ENCODE peak calls at places on chromosomes 2 and 18, in ten cellular contexts. One of them, this sample, is unnamed.

GRCh38 chr18:74290831-74291770 is 662 bp downstream of the CYB5A start:
- DNase-seq in heart left ventricle: peak; percentile 51
- DNase-seq in kidney: peak; percentile 81
- DNase-seq in RWPE1: peak; percentile 34
- DNase-seq in H9: peak; percentile 81
- DNase-seq in AG10803: no peak
- DNase-seq in body of pancreas: peak; percentile 78
- DNase-seq in cardiac muscle cell: peak; percentile 47
- DNase-seq in CD14-positive monocyte: no peak
- DNase-seq in endothelial cell: no peak
- DNase-seq in this sample: peak; percentile 65

GRCh38 chr2:197517150-197517549 is 1.3 kb downstream of the MOB4 start:
- DNase-seq in heart left ventricle: no peak
- DNase-seq in kidney: no peak
- DNase-seq in RWPE1: no peak
- DNase-seq in H9: no peak
- DNase-seq in AG10803: no peak
- DNase-seq in body of pancreas: no peak
- DNase-seq in cardiac muscle cell: no peak
- DNase-seq in CD14-positive monocyte: no peak
- DNase-seq in endothelial cell: no peak
- DNase-seq in this sample: no peak

GRCh38 chr2:50729306-50730105 is 302.4 kb downstream of the NRXN1 start:
- DNase-seq in heart left ventricle: no peak
- DNase-seq in kidney: no peak
- DNase-seq in RWPE1: no peak
- DNase-seq in H9: no peak
- DNase-seq in AG10803: no peak
- DNase-seq in body of pancreas: no peak
- DNase-seq in cardiac muscle cell: no peak
- DNase-seq in CD14-positive monocyte: no peak
- DNase-seq in endothelial cell: no peak
- DNase-seq in this sample: no peak

GRCh38 chr2:44956841-44957240 is 15.3 kb downstream of the SIX3 start:
- DNase-seq in heart left ventricle: no peak
- DNase-seq in kidney: no peak
- DNase-seq in RWPE1: no peak
- DNase-seq in H9: no peak
- DNase-seq in AG10803: peak; percentile 40
- DNase-seq in body of pancreas: no peak
- DNase-seq in cardiac muscle cell: no peak
- DNase-seq in CD14-positive monocyte: no peak
- DNase-seq in endothelial cell: no peak
- DNase-seq in this sample: no peak

GRCh38 chr2:43115884-43116283 is 110.5 kb downstream of the ZFP36L2 start:
- DNase-seq in heart left ventricle: no peak
- DNase-seq in kidney: no peak
- DNase-seq in RWPE1: no peak
- DNase-seq in H9: no peak
- DNase-seq in AG10803: no peak
- DNase-seq in body of pancreas: no peak
- DNase-seq in cardiac muscle cell: no peak
- DNase-seq in CD14-positive monocyte: no peak
- DNase-seq in endothelial cell: no peak
- DNase-seq in this sample: no peak

GRCh38 chr2:19073522-19073921 is 284.9 kb downstream of the OSR1 start:
- DNase-seq in heart left ventricle: no peak
- DNase-seq in kidney: no peak
- DNase-seq in RWPE1: peak; percentile 94
- DNase-seq in H9: peak; percentile 77
- DNase-seq in AG10803: peak; percentile 23
- DNase-seq in body of pancreas: no peak
- DNase-seq in cardiac muscle cell: peak; percentile 7
- DNase-seq in CD14-positive monocyte: no peak
- DNase-seq in endothelial cell: no peak
- DNase-seq in this sample: peak; percentile 98

GRCh38 chr2:160952462-160952861 is 207.8 kb upstream of the TANK start:
- DNase-seq in heart left ventricle: peak; percentile 69
- DNase-seq in kidney: peak; percentile 63
- DNase-seq in RWPE1: no peak
- DNase-seq in H9: no peak
- DNase-seq in AG10803: peak; percentile 75
- DNase-seq in body of pancreas: peak; percentile 13
- DNase-seq in cardiac muscle cell: peak; percentile 40
- DNase-seq in CD14-positive monocyte: no peak
- DNase-seq in endothelial cell: no peak
- DNase-seq in this sample: no peak

GRCh38 chr18:9848170-9848854 is 37.5 kb upstream of the TXNDC2 start:
- DNase-seq in heart left ventricle: no peak
- DNase-seq in kidney: no peak
- DNase-seq in RWPE1: no peak
- DNase-seq in H9: no peak
- DNase-seq in AG10803: no peak
- DNase-seq in body of pancreas: no peak
- DNase-seq in cardiac muscle cell: no peak
- DNase-seq in CD14-positive monocyte: no peak
- DNase-seq in endothelial cell: no peak
- DNase-seq in this sample: no peak

GRCh38 chr2:67694464-67694863 is 297.3 kb downstream of the ETAA1 start:
- DNase-seq in heart left ventricle: no peak
- DNase-seq in kidney: peak; percentile 56
- DNase-seq in RWPE1: no peak
- DNase-seq in H9: peak; percentile 55
- DNase-seq in AG10803: no peak
- DNase-seq in body of pancreas: peak; percentile 18
- DNase-seq in cardiac muscle cell: no peak
- DNase-seq in CD14-positive monocyte: no peak
- DNase-seq in endothelial cell: no peak
- DNase-seq in this sample: no peak

GRCh38 chr2:145141981-145142380 is 622.1 kb upstream of the ZEB2 start:
- DNase-seq in heart left ventricle: no peak
- DNase-seq in kidney: no peak
- DNase-seq in RWPE1: no peak
- DNase-seq in H9: no peak
- DNase-seq in AG10803: no peak
- DNase-seq in body of pancreas: no peak
- DNase-seq in cardiac muscle cell: peak; percentile 36
- DNase-seq in CD14-positive monocyte: peak; percentile 51
- DNase-seq in endothelial cell: no peak
- DNase-seq in this sample: no peak

GRCh38 chr2:86706220-86706619 is 13.9 kb upstream of the RMND5A start:
- DNase-seq in heart left ventricle: peak; percentile 33
- DNase-seq in kidney: no peak
- DNase-seq in RWPE1: no peak
- DNase-seq in H9: no peak
- DNase-seq in AG10803: no peak
- DNase-seq in body of pancreas: no peak
- DNase-seq in cardiac muscle cell: no peak
- DNase-seq in CD14-positive monocyte: no peak
- DNase-seq in endothelial cell: no peak
- DNase-seq in this sample: no peak

GRCh38 chr2:232276084-232276738 is 102.3 kb upstream of the ALPP start:
- DNase-seq in heart left ventricle: no peak
- DNase-seq in kidney: no peak
- DNase-seq in RWPE1: no peak
- DNase-seq in H9: no peak
- DNase-seq in AG10803: no peak
- DNase-seq in body of pancreas: no peak
- DNase-seq in cardiac muscle cell: no peak
- DNase-seq in CD14-positive monocyte: no peak
- DNase-seq in endothelial cell: peak; percentile 18
- DNase-seq in this sample: no peak

GRCh38 chr18:9366126-9366714 is 31.6 kb downstream of the TWSG1 start:
- DNase-seq in heart left ventricle: no peak
- DNase-seq in kidney: no peak
- DNase-seq in RWPE1: peak; percentile 79
- DNase-seq in H9: peak; percentile 82
- DNase-seq in AG10803: peak; percentile 60
- DNase-seq in body of pancreas: peak; percentile 43
- DNase-seq in cardiac muscle cell: peak; percentile 60
- DNase-seq in CD14-positive monocyte: no peak
- DNase-seq in endothelial cell: peak; percentile 49
- DNase-seq in this sample: peak; percentile 84

GRCh38 chr2:97868986-97869721 is 126.6 kb downstream of the TMEM131 start:
- DNase-seq in heart left ventricle: peak; percentile 63
- DNase-seq in kidney: no peak
- DNase-seq in RWPE1: peak; percentile 86
- DNase-seq in H9: peak; percentile 46
- DNase-seq in AG10803: peak; percentile 95
- DNase-seq in body of pancreas: no peak
- DNase-seq in cardiac muscle cell: peak; percentile 88
- DNase-seq in CD14-positive monocyte: no peak
- DNase-seq in endothelial cell: no peak
- DNase-seq in this sample: peak; percentile 96

GRCh38 chr2:15749460-15750432 is 158.1 kb downstream of the DDX1 start:
- DNase-seq in heart left ventricle: no peak
- DNase-seq in kidney: no peak
- DNase-seq in RWPE1: no peak
- DNase-seq in H9: peak; percentile 16
- DNase-seq in AG10803: peak; percentile 4
- DNase-seq in body of pancreas: no peak
- DNase-seq in cardiac muscle cell: peak; percentile 8
- DNase-seq in CD14-positive monocyte: no peak
- DNase-seq in endothelial cell: no peak
- DNase-seq in this sample: no peak

GRCh38 chr18:76686737-76687231 is 135.6 kb upstream of the ZNF236 start:
- DNase-seq in heart left ventricle: peak; percentile 55
- DNase-seq in kidney: no peak
- DNase-seq in RWPE1: peak; percentile 59
- DNase-seq in H9: peak; percentile 59
- DNase-seq in AG10803: peak; percentile 65
- DNase-seq in body of pancreas: peak; percentile 61
- DNase-seq in cardiac muscle cell: peak; percentile 75
- DNase-seq in CD14-positive monocyte: no peak
- DNase-seq in endothelial cell: peak; percentile 58
- DNase-seq in this sample: peak; percentile 63

GRCh38 chr18:26941608-26942007 is 76.1 kb upstream of the AQP4 start:
- DNase-seq in heart left ventricle: no peak
- DNase-seq in kidney: peak; percentile 59
- DNase-seq in RWPE1: no peak
- DNase-seq in H9: no peak
- DNase-seq in AG10803: no peak
- DNase-seq in body of pancreas: peak; percentile 17
- DNase-seq in cardiac muscle cell: no peak
- DNase-seq in CD14-positive monocyte: no peak
- DNase-seq in endothelial cell: no peak
- DNase-seq in this sample: peak; percentile 75

GRCh38 chr2:241110607-241111442 is 8.7 kb upstream of the MTERF4 start:
- DNase-seq in heart left ventricle: no peak
- DNase-seq in kidney: peak; percentile 68
- DNase-seq in RWPE1: no peak
- DNase-seq in H9: no peak
- DNase-seq in AG10803: no peak
- DNase-seq in body of pancreas: no peak
- DNase-seq in cardiac muscle cell: no peak
- DNase-seq in CD14-positive monocyte: no peak
- DNase-seq in endothelial cell: no peak
- DNase-seq in this sample: no peak

DNA sequence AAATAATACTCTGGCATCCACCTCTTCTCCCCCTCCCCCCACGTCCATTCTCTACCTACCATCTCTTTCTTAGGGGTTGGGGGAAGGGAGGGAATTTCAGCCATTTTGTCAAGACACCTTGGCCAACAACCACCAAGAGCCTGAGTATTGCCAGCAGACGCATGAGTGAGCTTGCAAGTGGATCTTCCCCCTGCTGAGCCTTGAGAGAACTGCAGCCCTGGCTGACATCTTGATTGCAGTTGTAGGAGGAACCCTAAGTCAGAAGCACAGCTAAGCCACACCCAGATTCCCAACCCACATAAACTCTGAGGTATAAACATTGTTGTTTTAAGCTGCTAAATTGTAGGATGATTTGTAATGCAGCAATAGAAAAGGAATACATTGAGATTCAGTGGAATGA is 165.6 kb downstream of the TMEFF2 start:
- DNase-seq in heart left ventricle: no peak
- DNase-seq in kidney: no peak
- DNase-seq in RWPE1: no peak
- DNase-seq in H9: peak; percentile 80
- DNase-seq in AG10803: no peak
- DNase-seq in body of pancreas: no peak
- DNase-seq in cardiac muscle cell: peak; percentile 25
- DNase-seq in CD14-positive monocyte: no peak
- DNase-seq in endothelial cell: peak; percentile 31
- DNase-seq in this sample: peak; percentile 21
- TF ChIP-seq CTCF in heart left ventricle: no peak
- TF ChIP-seq CTCF in kidney: no peak
- TF ChIP-seq CTCF in RWPE1: no peak
- TF ChIP-seq CTCF in H9: peak; percentile 59
- TF ChIP-seq CTCF in AG10803: peak; percentile 16
- TF ChIP-seq CTCF in body of pancreas: no peak
- TF ChIP-seq CTCF in cardiac muscle cell: no peak
- TF ChIP-seq CTCF in CD14-positive monocyte: no peak
- TF ChIP-seq CTCF in endothelial cell: no peak
- TF ChIP-seq CTCF in this sample: peak; percentile 38

DNA sequence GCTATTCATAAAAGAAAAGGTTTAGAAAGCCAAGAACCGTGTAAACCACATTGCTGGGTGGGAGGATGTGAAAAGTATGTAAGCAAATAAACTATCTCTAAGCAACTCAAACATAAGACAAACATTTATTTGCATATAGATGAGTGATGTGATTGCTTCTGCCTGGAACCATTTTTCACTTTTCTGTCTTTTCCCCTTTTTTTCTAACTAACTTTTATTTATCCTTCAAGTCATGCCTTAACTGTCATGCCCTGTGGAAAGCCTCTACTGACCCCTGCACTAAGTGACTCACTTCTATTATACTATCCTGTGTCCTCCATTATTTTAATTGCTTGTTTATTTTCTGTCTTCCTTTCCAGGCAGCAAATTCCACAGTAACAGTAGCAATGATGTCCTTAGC is 87.4 kb upstream of the CTAGE1 start:
- DNase-seq in heart left ventricle: no peak
- DNase-seq in kidney: no peak
- DNase-seq in RWPE1: no peak
- DNase-seq in H9: no peak
- DNase-seq in AG10803: peak; percentile 68
- DNase-seq in body of pancreas: no peak
- DNase-seq in cardiac muscle cell: peak; percentile 38
- DNase-seq in CD14-positive monocyte: no peak
- DNase-seq in endothelial cell: no peak
- DNase-seq in this sample: no peak
- TF ChIP-seq CTCF in heart left ventricle: no peak
- TF ChIP-seq CTCF in kidney: no peak
- TF ChIP-seq CTCF in RWPE1: no peak
- TF ChIP-seq CTCF in H9: no peak
- TF ChIP-seq CTCF in AG10803: no peak
- TF ChIP-seq CTCF in body of pancreas: no peak
- TF ChIP-seq CTCF in cardiac muscle cell: no peak
- TF ChIP-seq CTCF in CD14-positive monocyte: no peak
- TF ChIP-seq CTCF in endothelial cell: no peak
- TF ChIP-seq CTCF in this sample: no peak

GRCh38 chr2:102975996-102976636 is 214.3 kb downstream of the TMEM182 start:
- DNase-seq in heart left ventricle: no peak
- DNase-seq in kidney: no peak
- DNase-seq in RWPE1: peak; percentile 62
- DNase-seq in H9: peak; percentile 73
- DNase-seq in AG10803: peak; percentile 12
- DNase-seq in body of pancreas: no peak
- DNase-seq in cardiac muscle cell: no peak
- DNase-seq in CD14-positive monocyte: no peak
- DNase-seq in endothelial cell: peak; percentile 66
- DNase-seq in this sample: peak; percentile 34
- TF ChIP-seq CTCF in heart left ventricle: no peak
- TF ChIP-seq CTCF in kidney: peak; percentile 64
- TF ChIP-seq CTCF in RWPE1: peak; percentile 63
- TF ChIP-seq CTCF in H9: peak; percentile 82
- TF ChIP-seq CTCF in AG10803: peak; percentile 50
- TF ChIP-seq CTCF in body of pancreas: peak; percentile 21
- TF ChIP-seq CTCF in cardiac muscle cell: peak; percentile 21
- TF ChIP-seq CTCF in CD14-positive monocyte: no peak
- TF ChIP-seq CTCF in endothelial cell: no peak
- TF ChIP-seq CTCF in this sample: peak; percentile 91

GRCh38 chr2:38163006-38163405 is 87.1 kb upstream of the CYP1B1 start:
- DNase-seq in heart left ventricle: no peak
- DNase-seq in kidney: no peak
- DNase-seq in RWPE1: no peak
- DNase-seq in H9: no peak
- DNase-seq in AG10803: no peak
- DNase-seq in body of pancreas: no peak
- DNase-seq in cardiac muscle cell: no peak
- DNase-seq in CD14-positive monocyte: no peak
- DNase-seq in endothelial cell: no peak
- DNase-seq in this sample: no peak
- TF ChIP-seq CTCF in heart left ventricle: no peak
- TF ChIP-seq CTCF in kidney: no peak
- TF ChIP-seq CTCF in RWPE1: no peak
- TF ChIP-seq CTCF in H9: no peak
- TF ChIP-seq CTCF in AG10803: no peak
- TF ChIP-seq CTCF in body of pancreas: no peak
- TF ChIP-seq CTCF in cardiac muscle cell: no peak
- TF ChIP-seq CTCF in CD14-positive monocyte: no peak
- TF ChIP-seq CTCF in endothelial cell: no peak
- TF ChIP-seq CTCF in this sample: no peak